ENCODE peak calls at places on chromosomes 1 and 21, in six cellular contexts. O, W, B, M, T and G are unnamed samples.

GRCh38 chr1:21572141-21572540 is 62.9 kb downstream of the ALPL start:
- DNase-seq in M (no peak), O (no peak), B (no peak), W (no peak), T (no peak), G (no peak)

GRCh38 chr1:236173174-236173767 is 30.9 kb downstream of the GPR137B start:
- DNase-seq in W (no peak), O (no peak), B (no peak), M (no peak), T (no peak), G (no peak)

GRCh38 chr1:174931214-174931613 is 68.5 kb upstream of the CACYBP start:
- DNase-seq in W (no peak), M (no peak), O (no peak), T (no peak), B (no peak), G (no peak)

GRCh38 chr1:2861143-2861987 is 59.9 kb upstream of the TTC34 start:
- DNase-seq in T (no peak), M (peak), W (no peak), O (no peak), B (no peak), G (no peak)

GRCh38 chr1:154863702-154864174 is 6.3 kb downstream of the KCNN3 start:
- DNase-seq in B (no peak), W (peak), O (no peak), T (peak), M (no peak), G (peak)

GRCh38 chr1:84757301-84757700 is 67.0 kb upstream of the SSX2IP start:
- DNase-seq in W (no peak), O (no peak), B (no peak), T (no peak), M (no peak), G (no peak)

GRCh38 chr1:86317926-86318325 is 78.2 kb downstream of the ODF2L start:
- DNase-seq in O (no peak), M (no peak), B (no peak), W (no peak), T (no peak), G (no peak)

GRCh38 chr1:31752952-31753351 is 11.2 kb downstream of the ADGRB2 start:
- DNase-seq in T (no peak), O (no peak), M (no peak), W (no peak), B (no peak), G (no peak)

GRCh38 chr1:211066781-211067384 is 67.1 kb downstream of the KCNH1 start:
- DNase-seq in B (no peak), M (no peak), W (no peak), T (no peak), O (no peak), G (no peak)

GRCh38 chr1:154951901-154952657 is 3.8 kb downstream of the PBXIP1 start:
- DNase-seq in B (no peak), O (no peak), W (no peak), M (no peak), T (no peak), G (no peak)

GRCh38 chr1:15090373-15090772 is 63.2 kb upstream of the TMEM51 start:
- DNase-seq in B (no peak), W (no peak), M (peak), O (no peak), T (peak), G (peak)

GRCh38 chr1:3530086-3530930 is 75.8 kb downstream of the ARHGEF16 start:
- DNase-seq in B (no peak), T (peak), O (no peak), W (no peak), M (no peak), G (peak)

GRCh38 chr21:32772281-32773047 is 909 bp upstream of the PAXBP1 start:
- DNase-seq in O (no peak), B (no peak), T (peak), M (no peak), W (peak), G (no peak)

GRCh38 chr1:220950576-220950975 is 71.3 kb downstream of the HLX start:
- DNase-seq in M (no peak), B (no peak), T (no peak), O (no peak), W (no peak), G (no peak)

GRCh38 chr1:207798847-207799246 is 47.0 kb downstream of the CD46 start:
- DNase-seq in W (no peak), O (no peak), M (no peak), T (no peak), B (no peak), G (no peak)

GRCh38 chr1:117683571-117684285 is 77.9 kb downstream of the TENT5C start:
- DNase-seq in W (no peak), B (no peak), O (no peak), M (no peak), T (no peak), G (no peak)

GRCh38 chr1:15540201-15540600 is 13.6 kb downstream of the DNAJC16 start:
- DNase-seq in B (no peak), M (no peak), O (no peak), W (no peak), T (no peak), G (no peak)

GRCh38 chr1:76868154-76868882 is 1.0 kb downstream of the ST6GALNAC5 start:
- DNase-seq in W (no peak), T (peak), O (no peak), B (no peak), M (no peak), G (no peak)

GRCh38 chr1:65959896-65960295 is 167.2 kb downstream of the PDE4B start:
- DNase-seq in W (no peak), M (no peak), O (no peak), T (no peak), B (no peak), G (no peak)

GRCh38 chr1:28087614-28088167 is 719 bp downstream of the EYA3 start:
- DNase-seq in W (no peak), O (no peak), T (peak), M (no peak), B (no peak), G (no peak)

GRCh38 chr1:174965006-174965971 is 34.5 kb upstream of the CACYBP start:
- DNase-seq in W (no peak), B (no peak), M (no peak), O (no peak), T (peak), G (no peak)

GRCh38 chr1:243315455-243315854 is 59.6 kb downstream of the SDCCAG8 start:
- DNase-seq in T (no peak), W (no peak), M (no peak), O (no peak), B (no peak), G (no peak)

GRCh38 chr1:187999973-188000372 is 1171.2 kb downstream of the PLA2G4A start:
- DNase-seq in M (no peak), O (no peak), W (no peak), B (no peak), T (no peak), G (no peak)

GRCh38 chr1:175824079-175824478 is 80.7 kb upstream of the TNR start:
- DNase-seq in O (no peak), B (no peak), M (no peak), W (no peak), T (peak), G (no peak)

GRCh38 chr1:64082459-64082858 is 121.0 kb upstream of the UBE2U start:
- DNase-seq in B (no peak), M (no peak), T (no peak), W (no peak), O (peak), G (no peak)

GRCh38 chr1:21783679-21784603 is 992 bp upstream of the USP48 start:
- DNase-seq in W (no peak), O (peak), T (peak), M (no peak), B (no peak), G (peak)

GRCh38 chr1:227780101-227781044 is 35.1 kb upstream of the PRSS38 start:
- DNase-seq in W (no peak), B (peak), T (no peak), O (no peak), M (peak), G (no peak)

GRCh38 chr1:9905010-9905409 is 5.1 kb downstream of the CTNNBIP1 start:
- DNase-seq in O (no peak), B (no peak), M (no peak), W (no peak), T (no peak), G (no peak)

GRCh38 chr1:211928222-211928856 is 97.8 kb upstream of the LPGAT1 start:
- DNase-seq in B (no peak), M (no peak), O (no peak), W (no peak), T (no peak), G (no peak)

GRCh38 chr1:43237131-43237530 is 32.7 kb upstream of the TMEM125 start:
- DNase-seq in T (no peak), B (no peak), O (no peak), W (no peak), M (peak), G (no peak)

GRCh38 chr1:185920602-185921001 is 186.4 kb downstream of the HMCN1 start:
- DNase-seq in B (no peak), W (no peak), O (no peak), M (no peak), T (no peak), G (no peak)

GRCh38 chr1:17523487-17524029 is 15.9 kb upstream of the ARHGEF10L start:
- DNase-seq in T (no peak), M (no peak), B (no peak), O (no peak), W (no peak), G (no peak)

GRCh38 chr1:171644805-171645483 is 7.5 kb downstream of the MYOC start:
- DNase-seq in T (peak), M (peak), O (peak), W (no peak), B (peak), G (peak)

GRCh38 chr1:54274448-54274847 is 74.5 kb downstream of the MRPL37 start:
- DNase-seq in O (no peak), W (no peak), B (no peak), T (no peak), M (no peak), G (no peak)

GRCh38 chr1:5865774-5866173 is 126.5 kb downstream of the NPHP4 start:
- DNase-seq in W (no peak), M (no peak), O (no peak), B (no peak), T (no peak), G (no peak)